ENCODE peak calls at places on chromosomes 5 and 9, in five cellular contexts. One of them, this sample, is unnamed.
A peak's percentile ranks its signal among the peaks of the same experiment; 100 is the strongest.

GRCh38 chr5:60794691-60795090 is 49.4 kb downstream of the ELOVL7 start:
- DNase-seq in CD4-positive, CD25-positive, alpha-beta regulatory T cell: no peak
- DNase-seq in GM23338: peak; percentile 50
- DNase-seq in CD8-positive, alpha-beta memory T cell: no peak
- DNase-seq in Karpas-422: peak; percentile 39
- DNase-seq in this sample: no peak

GRCh38 chr9:126125577-126125976 is 201.1 kb upstream of the MVB12B start:
- DNase-seq in CD4-positive, CD25-positive, alpha-beta regulatory T cell: no peak
- DNase-seq in GM23338: no peak
- DNase-seq in CD8-positive, alpha-beta memory T cell: no peak
- DNase-seq in Karpas-422: no peak
- DNase-seq in this sample: no peak

GRCh38 chr9:126689027-126689825 is 75.5 kb downstream of the LMX1B start:
- DNase-seq in CD4-positive, CD25-positive, alpha-beta regulatory T cell: no peak
- DNase-seq in GM23338: no peak
- DNase-seq in CD8-positive, alpha-beta memory T cell: no peak
- DNase-seq in Karpas-422: no peak
- DNase-seq in this sample: no peak

GRCh38 chr5:160042674-160043073 is 33.7 kb downstream of the TTC1 start:
- DNase-seq in CD4-positive, CD25-positive, alpha-beta regulatory T cell: no peak
- DNase-seq in GM23338: peak; percentile 51
- DNase-seq in CD8-positive, alpha-beta memory T cell: no peak
- DNase-seq in Karpas-422: no peak
- DNase-seq in this sample: no peak

GRCh38 chr5:80805038-80805437 is 150.3 kb upstream of the DHFR start:
- DNase-seq in CD4-positive, CD25-positive, alpha-beta regulatory T cell: no peak
- DNase-seq in GM23338: no peak
- DNase-seq in CD8-positive, alpha-beta memory T cell: no peak
- DNase-seq in Karpas-422: no peak
- DNase-seq in this sample: no peak

GRCh38 chr9:13707635-13708410 is 428.3 kb upstream of the MPDZ start:
- DNase-seq in CD4-positive, CD25-positive, alpha-beta regulatory T cell: no peak
- DNase-seq in GM23338: no peak
- DNase-seq in CD8-positive, alpha-beta memory T cell: no peak
- DNase-seq in Karpas-422: no peak
- DNase-seq in this sample: no peak

GRCh38 chr9:133246507-133247390 is 28.3 kb downstream of the ABO start:
- DNase-seq in CD4-positive, CD25-positive, alpha-beta regulatory T cell: no peak
- DNase-seq in GM23338: no peak
- DNase-seq in CD8-positive, alpha-beta memory T cell: no peak
- DNase-seq in Karpas-422: no peak
- DNase-seq in this sample: no peak

GRCh38 chr5:60223342-60223741 is 329.8 kb upstream of the PDE4D start:
- DNase-seq in CD4-positive, CD25-positive, alpha-beta regulatory T cell: no peak
- DNase-seq in GM23338: no peak
- DNase-seq in CD8-positive, alpha-beta memory T cell: no peak
- DNase-seq in Karpas-422: no peak
- DNase-seq in this sample: no peak

GRCh38 chr9:121609845-121610637 is 41.4 kb upstream of the DAB2IP start:
- DNase-seq in CD4-positive, CD25-positive, alpha-beta regulatory T cell: no peak
- DNase-seq in GM23338: no peak
- DNase-seq in CD8-positive, alpha-beta memory T cell: no peak
- DNase-seq in Karpas-422: no peak
- DNase-seq in this sample: no peak

GRCh38 chr9:94082956-94083355 is 1.3 kb upstream of the PTPDC1 start:
- DNase-seq in CD4-positive, CD25-positive, alpha-beta regulatory T cell: no peak
- DNase-seq in GM23338: no peak
- DNase-seq in CD8-positive, alpha-beta memory T cell: no peak
- DNase-seq in Karpas-422: no peak
- DNase-seq in this sample: no peak

GRCh38 chr5:58787982-58788381 is 205.1 kb downstream of the RAB3C start:
- DNase-seq in CD4-positive, CD25-positive, alpha-beta regulatory T cell: no peak
- DNase-seq in GM23338: no peak
- DNase-seq in CD8-positive, alpha-beta memory T cell: no peak
- DNase-seq in Karpas-422: no peak
- DNase-seq in this sample: no peak

GRCh38 chr5:33299621-33300208 is 141.1 kb upstream of the TARS1 start:
- DNase-seq in CD4-positive, CD25-positive, alpha-beta regulatory T cell: no peak
- DNase-seq in GM23338: peak; percentile 44
- DNase-seq in CD8-positive, alpha-beta memory T cell: no peak
- DNase-seq in Karpas-422: peak; percentile 49
- DNase-seq in this sample: no peak

GRCh38 chr5:180141068-180141660 is 67.8 kb downstream of the RASGEF1C start:
- DNase-seq in CD4-positive, CD25-positive, alpha-beta regulatory T cell: no peak
- DNase-seq in GM23338: no peak
- DNase-seq in CD8-positive, alpha-beta memory T cell: no peak
- DNase-seq in Karpas-422: no peak
- DNase-seq in this sample: no peak

GRCh38 chr9:92616199-92617129 is 53.5 kb downstream of the IPPK start:
- DNase-seq in CD4-positive, CD25-positive, alpha-beta regulatory T cell: no peak
- DNase-seq in GM23338: no peak
- DNase-seq in CD8-positive, alpha-beta memory T cell: no peak
- DNase-seq in Karpas-422: no peak
- DNase-seq in this sample: no peak

GRCh38 chr5:95159603-95160002 is 125.3 kb downstream of the MCTP1 start:
- DNase-seq in CD4-positive, CD25-positive, alpha-beta regulatory T cell: no peak
- DNase-seq in GM23338: no peak
- DNase-seq in CD8-positive, alpha-beta memory T cell: no peak
- DNase-seq in Karpas-422: no peak
- DNase-seq in this sample: no peak

GRCh38 chr5:82031220-82032119 is 59.6 kb downstream of the ATG10 start:
- DNase-seq in CD4-positive, CD25-positive, alpha-beta regulatory T cell: no peak
- DNase-seq in GM23338: peak; percentile 69
- DNase-seq in CD8-positive, alpha-beta memory T cell: no peak
- DNase-seq in Karpas-422: no peak
- DNase-seq in this sample: no peak

GRCh38 chr5:52878671-52879070 is 91.0 kb downstream of the ITGA1 start:
- DNase-seq in CD4-positive, CD25-positive, alpha-beta regulatory T cell: no peak
- DNase-seq in GM23338: no peak
- DNase-seq in CD8-positive, alpha-beta memory T cell: no peak
- DNase-seq in Karpas-422: no peak
- DNase-seq in this sample: no peak

GRCh38 chr9:133048595-133048994 is 13.2 kb upstream of the CEL start:
- DNase-seq in CD4-positive, CD25-positive, alpha-beta regulatory T cell: peak; percentile 24
- DNase-seq in GM23338: peak; percentile 46
- DNase-seq in CD8-positive, alpha-beta memory T cell: no peak
- DNase-seq in Karpas-422: peak; percentile 76
- DNase-seq in this sample: no peak

GRCh38 chr9:108953983-108954574 is 19.9 kb downstream of the ABITRAM start:
- DNase-seq in CD4-positive, CD25-positive, alpha-beta regulatory T cell: peak; percentile 44
- DNase-seq in GM23338: peak; percentile 58
- DNase-seq in CD8-positive, alpha-beta memory T cell: no peak
- DNase-seq in Karpas-422: peak; percentile 80
- DNase-seq in this sample: no peak

GRCh38 chr5:135308752-135309151 is 90.3 kb downstream of the MACROH2A1 start:
- DNase-seq in CD4-positive, CD25-positive, alpha-beta regulatory T cell: no peak
- DNase-seq in GM23338: no peak
- DNase-seq in CD8-positive, alpha-beta memory T cell: no peak
- DNase-seq in Karpas-422: no peak
- DNase-seq in this sample: no peak

GRCh38 chr5:139658928-139659667 is 10.9 kb downstream of the CXXC5 start:
- DNase-seq in CD4-positive, CD25-positive, alpha-beta regulatory T cell: no peak
- DNase-seq in GM23338: peak; percentile 57
- DNase-seq in CD8-positive, alpha-beta memory T cell: no peak
- DNase-seq in Karpas-422: no peak
- DNase-seq in this sample: no peak

GRCh38 chr9:20988916-20989315 is 42.5 kb downstream of the HACD4 start:
- DNase-seq in CD4-positive, CD25-positive, alpha-beta regulatory T cell: no peak
- DNase-seq in GM23338: no peak
- DNase-seq in CD8-positive, alpha-beta memory T cell: no peak
- DNase-seq in Karpas-422: no peak
- DNase-seq in this sample: no peak

GRCh38 chr5:139708877-139709586 is 60.9 kb downstream of the CXXC5 start:
- DNase-seq in CD4-positive, CD25-positive, alpha-beta regulatory T cell: no peak
- DNase-seq in GM23338: peak; percentile 91
- DNase-seq in CD8-positive, alpha-beta memory T cell: no peak
- DNase-seq in Karpas-422: no peak
- DNase-seq in this sample: no peak

GRCh38 chr9:124197177-124198095 is 60.3 kb upstream of the NEK6 start:
- DNase-seq in CD4-positive, CD25-positive, alpha-beta regulatory T cell: no peak
- DNase-seq in GM23338: no peak
- DNase-seq in CD8-positive, alpha-beta memory T cell: no peak
- DNase-seq in Karpas-422: peak; percentile 92
- DNase-seq in this sample: no peak

GRCh38 chr5:1516615-1517601 is 6.9 kb downstream of the LPCAT1 start:
- DNase-seq in CD4-positive, CD25-positive, alpha-beta regulatory T cell: no peak
- DNase-seq in GM23338: no peak
- DNase-seq in CD8-positive, alpha-beta memory T cell: peak; percentile 1
- DNase-seq in Karpas-422: no peak
- DNase-seq in this sample: peak; percentile 14

GRCh38 chr9:130187523-130187846 is 15.3 kb downstream of the NCS1 start:
- DNase-seq in CD4-positive, CD25-positive, alpha-beta regulatory T cell: no peak
- DNase-seq in GM23338: no peak
- DNase-seq in CD8-positive, alpha-beta memory T cell: no peak
- DNase-seq in Karpas-422: no peak
- DNase-seq in this sample: no peak

GRCh38 chr5:168770036-168770498 is 190.9 kb upstream of the PANK3 start:
- DNase-seq in CD4-positive, CD25-positive, alpha-beta regulatory T cell: no peak
- DNase-seq in GM23338: no peak
- DNase-seq in CD8-positive, alpha-beta memory T cell: no peak
- DNase-seq in Karpas-422: no peak
- DNase-seq in this sample: no peak

GRCh38 chr9:129752915-129753724 is at the start of gene PTGES:
- DNase-seq in CD4-positive, CD25-positive, alpha-beta regulatory T cell: peak; percentile 15
- DNase-seq in GM23338: peak; percentile 61
- DNase-seq in CD8-positive, alpha-beta memory T cell: no peak
- DNase-seq in Karpas-422: no peak
- DNase-seq in this sample: peak; percentile 54

GRCh38 chr5:11476866-11477265 is 427.4 kb downstream of the CTNND2 start:
- DNase-seq in CD4-positive, CD25-positive, alpha-beta regulatory T cell: no peak
- DNase-seq in GM23338: no peak
- DNase-seq in CD8-positive, alpha-beta memory T cell: no peak
- DNase-seq in Karpas-422: no peak
- DNase-seq in this sample: no peak

GRCh38 chr5:11482011-11482410 is 422.2 kb downstream of the CTNND2 start:
- DNase-seq in CD4-positive, CD25-positive, alpha-beta regulatory T cell: no peak
- DNase-seq in GM23338: no peak
- DNase-seq in CD8-positive, alpha-beta memory T cell: no peak
- DNase-seq in Karpas-422: no peak
- DNase-seq in this sample: no peak

GRCh38 chr5:11483630-11484029 is 420.6 kb downstream of the CTNND2 start:
- DNase-seq in CD4-positive, CD25-positive, alpha-beta regulatory T cell: no peak
- DNase-seq in GM23338: no peak
- DNase-seq in CD8-positive, alpha-beta memory T cell: no peak
- DNase-seq in Karpas-422: no peak
- DNase-seq in this sample: no peak

GRCh38 chr5:11477786-11478185 is 426.5 kb downstream of the CTNND2 start:
- DNase-seq in CD4-positive, CD25-positive, alpha-beta regulatory T cell: no peak
- DNase-seq in GM23338: no peak
- DNase-seq in CD8-positive, alpha-beta memory T cell: no peak
- DNase-seq in Karpas-422: no peak
- DNase-seq in this sample: no peak
- H3K27ac ChIP-seq in CD4-positive, CD25-positive, alpha-beta regulatory T cell: no peak overlapping the region
- H3K27ac ChIP-seq in GM23338: no peak overlapping the region
- H3K27ac ChIP-seq in CD8-positive, alpha-beta memory T cell: no peak overlapping the region
- H3K27ac ChIP-seq in Karpas-422: no peak overlapping the region
- H3K27ac ChIP-seq in this sample: no peak overlapping the region

GRCh38 chr9:15499108-15499507 is 11.7 kb downstream of the PSIP1 start:
- DNase-seq in CD4-positive, CD25-positive, alpha-beta regulatory T cell: no peak
- DNase-seq in GM23338: no peak
- DNase-seq in CD8-positive, alpha-beta memory T cell: no peak
- DNase-seq in Karpas-422: no peak
- DNase-seq in this sample: no peak

GRCh38 chr9:15501803-15502202 is 9.0 kb downstream of the PSIP1 start:
- DNase-seq in CD4-positive, CD25-positive, alpha-beta regulatory T cell: no peak
- DNase-seq in GM23338: no peak
- DNase-seq in CD8-positive, alpha-beta memory T cell: no peak
- DNase-seq in Karpas-422: no peak
- DNase-seq in this sample: no peak

GRCh38 chr9:15505927-15506326 is 4.8 kb downstream of the PSIP1 start:
- DNase-seq in CD4-positive, CD25-positive, alpha-beta regulatory T cell: no peak
- DNase-seq in GM23338: no peak
- DNase-seq in CD8-positive, alpha-beta memory T cell: no peak
- DNase-seq in Karpas-422: peak; percentile 58
- DNase-seq in this sample: no peak

GRCh38 chr9:15498246-15499018 is 12.3 kb downstream of the PSIP1 start:
- DNase-seq in CD4-positive, CD25-positive, alpha-beta regulatory T cell: no peak
- DNase-seq in GM23338: peak; percentile 28
- DNase-seq in CD8-positive, alpha-beta memory T cell: no peak
- DNase-seq in Karpas-422: no peak
- DNase-seq in this sample: no peak

DNA sequence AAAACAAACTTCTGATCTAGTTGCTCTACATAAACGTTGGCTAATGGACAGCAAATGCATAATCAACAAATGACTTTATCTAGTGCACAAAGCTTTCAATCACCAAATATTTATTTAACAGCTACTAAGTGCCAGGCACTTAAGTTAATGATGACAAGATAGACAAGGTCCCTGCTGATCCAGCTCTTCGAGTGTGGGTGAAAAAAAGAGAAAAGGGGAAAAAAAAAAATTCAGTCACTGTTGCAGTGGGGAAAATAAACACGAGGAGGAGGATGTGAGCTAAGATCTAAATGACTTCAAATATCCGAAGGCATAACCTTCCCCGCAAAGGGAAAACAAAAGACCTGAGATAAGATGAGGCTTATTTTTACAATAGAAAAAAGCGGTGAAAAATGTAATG is 9.6 kb downstream of the PSIP1 start:
- DNase-seq in CD4-positive, CD25-positive, alpha-beta regulatory T cell: no peak
- DNase-seq in GM23338: no peak
- DNase-seq in CD8-positive, alpha-beta memory T cell: no peak
- DNase-seq in Karpas-422: no peak
- DNase-seq in this sample: no peak
- H3K36me3 ChIP-seq in CD4-positive, CD25-positive, alpha-beta regulatory T cell: peaks cover 46% of the 10 kb centered on the region
- H3K36me3 ChIP-seq in GM23338: peaks cover 54% of the 10 kb centered on the region
- H3K36me3 ChIP-seq in CD8-positive, alpha-beta memory T cell: peaks cover 12% of the 10 kb centered on the region
- H3K36me3 ChIP-seq in Karpas-422: peaks cover 74% of the 10 kb centered on the region
- H3K36me3 ChIP-seq in this sample: peaks cover 8% of the 10 kb centered on the region

GRCh38 chr9:71920456-71921189 is 9.2 kb downstream of the C9orf85 start:
- DNase-seq in CD4-positive, CD25-positive, alpha-beta regulatory T cell: no peak
- DNase-seq in GM23338: peak; percentile 75
- DNase-seq in CD8-positive, alpha-beta memory T cell: no peak
- DNase-seq in Karpas-422: peak; percentile 7
- DNase-seq in this sample: no peak
- H3K27ac ChIP-seq in CD4-positive, CD25-positive, alpha-beta regulatory T cell: no peak overlapping the region
- H3K27ac ChIP-seq in GM23338: peak overlapping the region; percentile 95
- H3K27ac ChIP-seq in CD8-positive, alpha-beta memory T cell: no peak overlapping the region
- H3K27ac ChIP-seq in Karpas-422: no peak overlapping the region
- H3K27ac ChIP-seq in this sample: no peak overlapping the region

GRCh38 chr5:151298465-151298864 is 5.1 kb downstream of the SLC36A3 start:
- DNase-seq in CD4-positive, CD25-positive, alpha-beta regulatory T cell: no peak
- DNase-seq in GM23338: no peak
- DNase-seq in CD8-positive, alpha-beta memory T cell: no peak
- DNase-seq in Karpas-422: no peak
- DNase-seq in this sample: no peak

GRCh38 chr5:151295801-151296477 is 7.6 kb downstream of the SLC36A3 start:
- DNase-seq in CD4-positive, CD25-positive, alpha-beta regulatory T cell: no peak
- DNase-seq in GM23338: no peak
- DNase-seq in CD8-positive, alpha-beta memory T cell: no peak
- DNase-seq in Karpas-422: no peak
- DNase-seq in this sample: no peak

GRCh38 chr5:151296478-151296830 is 7.1 kb downstream of the SLC36A3 start:
- DNase-seq in CD4-positive, CD25-positive, alpha-beta regulatory T cell: no peak
- DNase-seq in GM23338: no peak
- DNase-seq in CD8-positive, alpha-beta memory T cell: no peak
- DNase-seq in Karpas-422: no peak
- DNase-seq in this sample: no peak

GRCh38 chr5:151298063-151298462 is 5.5 kb downstream of the SLC36A3 start:
- DNase-seq in CD4-positive, CD25-positive, alpha-beta regulatory T cell: peak; percentile 23
- DNase-seq in GM23338: peak; percentile 88
- DNase-seq in CD8-positive, alpha-beta memory T cell: no peak
- DNase-seq in Karpas-422: peak; percentile 86
- DNase-seq in this sample: no peak

GRCh38 chr5:151296974-151297373 is 6.6 kb downstream of the SLC36A3 start:
- DNase-seq in CD4-positive, CD25-positive, alpha-beta regulatory T cell: no peak
- DNase-seq in GM23338: no peak
- DNase-seq in CD8-positive, alpha-beta memory T cell: no peak
- DNase-seq in Karpas-422: no peak
- DNase-seq in this sample: no peak
- H3K36me3 ChIP-seq in CD4-positive, CD25-positive, alpha-beta regulatory T cell: no peaks in the 10 kb centered on the region
- H3K36me3 ChIP-seq in GM23338: no peaks in the 10 kb centered on the region
- H3K36me3 ChIP-seq in CD8-positive, alpha-beta memory T cell: no peaks in the 10 kb centered on the region
- H3K36me3 ChIP-seq in Karpas-422: no peaks in the 10 kb centered on the region
- H3K36me3 ChIP-seq in this sample: no peaks in the 10 kb centered on the region